ENCODE peak calls at places on chromosomes 16 and 17, in nine cellular contexts. Q is substantia nigra; W is sigmoid colon; D is CD8-positive, alpha-beta T cell; V is neuronal stem cell; Z is fibroblast of lung; U is brain microvascular endothelial cell; H is A549; F is esophagus squamous epithelium. Y is an unnamed sample.

GRCh38 chr17:81031571-81032550 is 3.1 kb upstream of the BAIAP2 start:
- DNase-seq in F (no peak), H (no peak), U (no peak), Q (no peak), Z (no peak), D (no peak), V (no peak), W (peak), Y (peak)

GRCh38 chr17:61389670-61390478 is 9.8 kb upstream of the TBX2 start:
- DNase-seq in Q (peak), F (no peak), D (no peak), V (no peak), U (no peak), W (no peak), H (peak), Z (no peak), Y (no peak)

GRCh38 chr16:49712567-49712966 is 143.3 kb downstream of the ZNF423 start:
- DNase-seq in F (no peak), D (no peak), W (no peak), H (no peak), Z (no peak), V (no peak), U (no peak), Q (no peak), Y (no peak)

GRCh38 chr16:2753523-2754020 is 1.1 kb downstream of the SRRM2 start:
- DNase-seq in Q (no peak), F (no peak), U (no peak), V (no peak), Z (peak), H (no peak), W (no peak), D (no peak), Y (no peak)

GRCh38 chr17:13864551-13864950 is 204.8 kb upstream of the COX10 start:
- DNase-seq in W (no peak), H (no peak), U (no peak), Q (no peak), D (no peak), Z (peak), V (no peak), F (no peak), Y (no peak)

GRCh38 chr17:7555320-7555948 is 3.1 kb upstream of the TNFSF13 start:
- DNase-seq in H (no peak), Z (no peak), D (no peak), V (no peak), W (no peak), U (no peak), Q (no peak), F (no peak), Y (no peak)

GRCh38 chr17:5500804-5501391 is 14.5 kb downstream of the MIS12 start:
- DNase-seq in V (peak), H (peak), Z (peak), Q (peak), D (peak), W (peak), F (no peak), U (peak), Y (peak)

GRCh38 chr17:39591958-39592954 is 15.5 kb downstream of the NEUROD2 start:
- DNase-seq in Q (no peak), V (peak), F (no peak), U (peak), W (no peak), D (no peak), Z (peak), H (no peak), Y (no peak)

GRCh38 chr16:15653227-15653626 is 3.2 kb downstream of the NDE1 start:
- DNase-seq in F (no peak), U (peak), D (no peak), Z (peak), Q (no peak), H (no peak), W (peak), V (no peak), Y (no peak)

GRCh38 chr17:58156839-58157803 is 8.9 kb downstream of the OR4D1 start:
- DNase-seq in V (peak), H (peak), W (no peak), Z (peak), Q (no peak), F (no peak), D (peak), U (no peak), Y (no peak)

GRCh38 chr16:72210571-72210970 is 38.6 kb upstream of the PMFBP1 start:
- DNase-seq in D (no peak), W (no peak), H (no peak), Q (no peak), U (no peak), V (no peak), Z (no peak), F (no peak), Y (no peak)

GRCh38 chr17:48283390-48283789 is 146.6 kb downstream of the SKAP1 start:
- DNase-seq in D (no peak), F (no peak), H (no peak), V (no peak), Z (no peak), W (no peak), U (no peak), Q (no peak), Y (no peak)

DNA sequence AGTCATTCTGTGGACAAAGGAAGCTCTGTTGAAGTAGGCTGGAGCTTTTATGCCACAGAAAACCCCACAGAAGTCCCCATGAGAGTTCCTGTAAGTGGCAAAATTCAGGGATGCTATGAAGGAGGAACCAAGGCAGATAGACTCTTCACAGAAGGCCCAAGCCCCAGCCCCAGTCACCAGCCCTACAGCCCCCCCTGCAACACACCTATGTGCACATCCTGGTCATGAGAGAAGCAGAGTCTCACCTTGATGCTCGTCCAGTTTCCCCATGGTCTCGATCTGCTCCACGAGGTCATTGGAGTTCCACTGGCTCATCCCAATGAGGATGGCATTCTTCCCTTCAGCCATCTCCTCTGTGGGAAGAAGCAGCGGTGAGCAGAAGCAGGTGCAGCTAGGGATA is 31.2 kb downstream of the PITPNM3 start:
- DNase-seq in F (no peak), W (peak), H (no peak), Q (no peak), V (no peak), U (no peak), Z (no peak), D (no peak), Y (peak)
- H3K27ac ChIP-seq in F (no peak), W (no peak), H (no peak), Q (no peak), V (no peak), U (no peak), Z (no peak), D (no peak), Y (no peak)

GRCh38 chr17:36524428-36524876 is 10.2 kb downstream of the MYO19 start:
- DNase-seq in U (no peak), H (no peak), Q (no peak), W (no peak), F (no peak), Z (peak), V (no peak), D (no peak), Y (no peak)
- H3K27ac ChIP-seq in U (no peak), H (no peak), Q (no peak), W (no peak), F (no peak), Z (no peak), V (no peak), D (no peak), Y (no peak)

DNA sequence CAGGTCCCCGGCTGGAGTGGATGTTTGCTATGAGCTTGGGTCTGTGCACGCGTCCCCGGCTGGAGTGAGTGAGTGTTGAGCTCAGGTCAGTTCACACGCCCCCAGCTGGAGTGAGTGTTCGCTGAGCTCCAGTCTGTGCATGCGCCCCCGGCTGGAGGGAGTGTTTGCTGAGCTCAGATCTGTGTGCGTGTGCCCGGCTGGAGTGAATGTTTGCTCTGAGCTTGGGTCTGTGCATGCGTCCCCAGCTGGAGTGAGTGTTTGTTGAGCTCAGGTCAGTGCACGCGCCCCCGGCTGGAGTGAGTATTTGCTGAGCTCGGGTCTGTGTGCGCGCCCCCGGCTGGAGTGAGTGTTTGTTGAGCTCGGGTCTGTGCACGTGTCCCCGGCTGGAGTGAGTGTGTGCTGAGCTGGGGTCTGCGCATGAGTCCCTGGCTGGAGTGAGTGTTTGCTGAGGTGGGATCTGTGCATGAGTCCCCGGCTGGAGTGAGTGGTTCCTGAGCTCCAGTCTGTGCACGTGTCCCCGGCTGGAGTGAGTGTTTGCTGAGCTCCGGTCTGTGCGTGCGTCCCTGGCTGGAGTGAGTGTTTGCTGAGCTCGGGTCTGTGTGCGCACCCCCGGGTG is 284.2 kb downstream of the SNX29 start:
- DNase-seq in W (no peak), F (no peak), D (no peak), V (no peak), U (peak), Z (no peak), Q (no peak), H (peak), Y (no peak)
- H3K27ac ChIP-seq in W (no peak), F (no peak), D (no peak), V (no peak), U (no peak), Z (no peak), Q (no peak), H (no peak), Y (no peak)

GRCh38 chr17:28547623-28548416 is 4.6 kb downstream of the UNC119 start:
- DNase-seq in W (peak), D (peak), Q (peak), U (peak), H (peak), F (no peak), V (peak), Z (peak), Y (no peak)
- H3K27ac ChIP-seq in W (no peak), D (peak), Q (no peak), U (no peak), H (no peak), F (no peak), V (no peak), Z (no peak), Y (peak)

DNA sequence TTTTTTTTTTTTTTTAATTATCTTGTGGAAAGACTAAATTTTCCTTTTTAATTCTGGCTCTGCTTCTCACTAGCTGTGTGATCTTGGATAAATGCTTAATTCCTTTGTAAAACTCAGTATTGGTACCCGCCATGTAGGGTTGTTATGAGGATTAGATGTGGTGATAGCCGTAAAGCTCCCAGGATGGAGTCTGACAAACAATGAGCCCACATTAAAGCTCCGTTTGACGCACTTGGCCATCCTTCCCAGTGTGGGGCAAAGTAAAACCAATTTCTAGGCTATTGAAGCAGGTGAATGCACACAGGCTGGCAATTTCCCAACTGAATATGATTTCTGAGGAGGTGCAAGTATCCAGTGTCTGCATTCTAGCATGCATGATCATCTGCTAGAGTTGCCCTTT is 123.6 kb downstream of the MRTFB start:
- DNase-seq in D (no peak), V (no peak), U (no peak), W (no peak), Z (no peak), H (no peak), F (no peak), Q (no peak), Y (no peak)
- H3K27ac ChIP-seq in D (no peak), V (no peak), U (no peak), W (no peak), Z (no peak), H (no peak), F (no peak), Q (no peak), Y (no peak)

DNA sequence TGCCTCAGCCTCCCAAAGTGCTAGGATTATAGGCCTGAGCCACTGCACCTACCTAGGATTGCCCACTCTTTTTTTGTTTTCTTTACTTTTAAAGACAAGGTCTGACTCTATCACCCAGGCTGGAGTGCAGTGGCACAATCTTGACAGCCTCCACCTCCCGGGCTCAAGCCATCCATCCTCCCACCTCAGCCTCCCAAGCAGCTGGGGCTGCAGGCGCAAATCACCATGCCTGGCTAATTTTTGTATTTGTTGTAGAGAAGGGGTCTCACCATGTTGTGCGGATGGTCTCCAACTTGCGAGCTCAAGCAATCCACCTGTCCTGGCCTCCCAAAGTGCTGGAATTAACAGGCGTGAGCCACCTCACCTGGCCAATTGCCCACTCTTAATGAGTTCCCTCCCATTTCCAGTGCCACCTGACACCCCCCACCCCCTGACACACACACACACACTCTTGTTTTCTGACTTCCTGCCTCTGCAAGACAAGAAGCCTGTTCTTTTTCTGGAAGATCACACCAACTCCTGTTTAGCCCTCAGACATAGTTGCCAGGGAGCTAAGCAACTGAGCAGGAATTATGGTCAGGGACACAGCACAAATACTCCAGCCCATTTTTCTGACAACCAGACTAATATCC is 2.6 kb downstream of the OVCA2 start:
- DNase-seq in V (no peak), D (no peak), W (no peak), U (no peak), F (no peak), Z (no peak), H (no peak), Q (no peak), Y (no peak)
- H3K27ac ChIP-seq in V (no peak), D (no peak), W (no peak), U (no peak), F (no peak), Z (no peak), H (no peak), Q (no peak), Y (no peak)

GRCh38 chr17:162689-163088 is 18.8 kb downstream of the DOC2B start:
- DNase-seq in F (no peak), Z (no peak), H (no peak), V (no peak), U (no peak), W (no peak), Q (no peak), D (no peak), Y (no peak)
- H3K27ac ChIP-seq in F (no peak), Z (no peak), H (no peak), V (no peak), U (no peak), W (no peak), Q (no peak), D (no peak), Y (no peak)

GRCh38 chr17:69325518-69326301 is 1.2 kb downstream of the ABCA5 start:
- DNase-seq in V (peak), F (no peak), H (no peak), D (no peak), Q (no peak), U (no peak), Z (no peak), W (no peak), Y (no peak)

GRCh38 chr17:69323806-69324205 is 3.1 kb downstream of the ABCA5 start:
- DNase-seq in W (no peak), U (no peak), Z (no peak), V (no peak), F (no peak), D (no peak), H (no peak), Q (no peak), Y (no peak)

GRCh38 chr17:69327060-69327831 is at the start of gene ABCA5:
- DNase-seq in Q (peak), V (peak), W (peak), H (peak), U (peak), Z (peak), F (peak), D (peak), Y (peak)

GRCh38 chr17:69331746-69332145 is 4.8 kb upstream of the ABCA5 start:
- DNase-seq in D (no peak), U (no peak), V (no peak), W (no peak), F (no peak), Q (no peak), H (no peak), Z (no peak), Y (no peak)

GRCh38 chr17:69326302-69327059 is 452 bp downstream of the ABCA5 start:
- DNase-seq in F (no peak), Z (peak), Q (no peak), V (peak), H (no peak), U (peak), W (no peak), D (no peak), Y (peak)
- H3K27ac ChIP-seq in F (peak), Z (peak), Q (peak), V (no peak), H (peak), U (no peak), W (peak), D (peak), Y (peak)

GRCh38 chr17:64622931-64623654 is 39.0 kb downstream of the SMURF2 start:
- DNase-seq in H (peak), Q (no peak), D (no peak), Z (peak), W (no peak), F (no peak), V (no peak), U (peak), Y (no peak)
- H3K27ac ChIP-seq in H (no peak), Q (no peak), D (no peak), Z (peak), W (no peak), F (no peak), V (no peak), U (peak), Y (no peak)